ENCODE peak calls at places on chromosomes 4 and X, in ten cellular contexts. One of them, this sample, is unnamed.

GRCh38 chr4:139416073-139416673 is 37.7 kb upstream of the RAB33B start:
- DNase-seq in AG04450: peak
- DNase-seq in brain microvascular endothelial cell: peak
- DNase-seq in neuronal stem cell: no peak
- DNase-seq in GM23248: peak
- DNase-seq in iPS DF 6.9: peak
- DNase-seq in left ventricle myocardium inferior: no peak
- DNase-seq in dorsolateral prefrontal cortex: no peak
- DNase-seq in ovary: no peak
- DNase-seq in MG63: no peak
- DNase-seq in this sample: peak

GRCh38 chr4:81421346-81422218 is 50.1 kb downstream of the RASGEF1B start:
- DNase-seq in left ventricle myocardium inferior: no peak
- DNase-seq in brain microvascular endothelial cell: peak
- DNase-seq in iPS DF 6.9: no peak
- DNase-seq in AG04450: no peak
- DNase-seq in dorsolateral prefrontal cortex: no peak
- DNase-seq in neuronal stem cell: no peak
- DNase-seq in GM23248: peak
- DNase-seq in MG63: no peak
- DNase-seq in ovary: no peak
- DNase-seq in this sample: no peak

GRCh38 chr4:36128689-36129088 is 115.6 kb downstream of the ARAP2 start:
- DNase-seq in brain microvascular endothelial cell: no peak
- DNase-seq in GM23248: peak
- DNase-seq in dorsolateral prefrontal cortex: no peak
- DNase-seq in iPS DF 6.9: no peak
- DNase-seq in AG04450: no peak
- DNase-seq in ovary: no peak
- DNase-seq in left ventricle myocardium inferior: no peak
- DNase-seq in neuronal stem cell: no peak
- DNase-seq in MG63: no peak
- DNase-seq in this sample: no peak

GRCh38 chr4:151325320-151326246 is at the start of gene SH3D19:
- DNase-seq in ovary: peak
- DNase-seq in AG04450: no peak
- DNase-seq in left ventricle myocardium inferior: peak
- DNase-seq in neuronal stem cell: peak
- DNase-seq in MG63: peak
- DNase-seq in GM23248: peak
- DNase-seq in brain microvascular endothelial cell: peak
- DNase-seq in iPS DF 6.9: no peak
- DNase-seq in dorsolateral prefrontal cortex: peak
- DNase-seq in this sample: no peak

GRCh38 chrX:132594129-132594528 is 105.3 kb upstream of the MBNL3 start:
- DNase-seq in GM23248: peak
- DNase-seq in AG04450: no peak
- DNase-seq in neuronal stem cell: no peak
- DNase-seq in brain microvascular endothelial cell: no peak
- DNase-seq in iPS DF 6.9: no peak
- DNase-seq in left ventricle myocardium inferior: no peak
- DNase-seq in dorsolateral prefrontal cortex: no peak
- DNase-seq in MG63: no peak
- DNase-seq in ovary: no peak
- DNase-seq in this sample: no peak

GRCh38 chrX:2928583-2929434 is at the start of gene ARSD:
- DNase-seq in neuronal stem cell: peak
- DNase-seq in left ventricle myocardium inferior: peak
- DNase-seq in brain microvascular endothelial cell: peak
- DNase-seq in MG63: peak
- DNase-seq in ovary: peak
- DNase-seq in GM23248: peak
- DNase-seq in dorsolateral prefrontal cortex: peak
- DNase-seq in AG04450: peak
- DNase-seq in iPS DF 6.9: peak
- DNase-seq in this sample: peak

GRCh38 chr4:6199344-6199921 is 916 bp downstream of the JAKMIP1 start:
- DNase-seq in MG63: no peak
- DNase-seq in left ventricle myocardium inferior: no peak
- DNase-seq in GM23248: no peak
- DNase-seq in neuronal stem cell: no peak
- DNase-seq in AG04450: no peak
- DNase-seq in iPS DF 6.9: no peak
- DNase-seq in ovary: no peak
- DNase-seq in dorsolateral prefrontal cortex: no peak
- DNase-seq in brain microvascular endothelial cell: no peak
- DNase-seq in this sample: no peak

GRCh38 chrX:153776611-153777045 is 4.2 kb upstream of the SRPK3 start:
- DNase-seq in brain microvascular endothelial cell: no peak
- DNase-seq in GM23248: no peak
- DNase-seq in MG63: no peak
- DNase-seq in dorsolateral prefrontal cortex: no peak
- DNase-seq in neuronal stem cell: no peak
- DNase-seq in AG04450: no peak
- DNase-seq in iPS DF 6.9: no peak
- DNase-seq in left ventricle myocardium inferior: peak
- DNase-seq in ovary: no peak
- DNase-seq in this sample: no peak

GRCh38 chr4:37317104-37317643 is 72.6 kb downstream of the NWD2 start:
- DNase-seq in ovary: no peak
- DNase-seq in neuronal stem cell: no peak
- DNase-seq in AG04450: no peak
- DNase-seq in brain microvascular endothelial cell: no peak
- DNase-seq in left ventricle myocardium inferior: no peak
- DNase-seq in iPS DF 6.9: no peak
- DNase-seq in MG63: no peak
- DNase-seq in dorsolateral prefrontal cortex: no peak
- DNase-seq in GM23248: no peak
- DNase-seq in this sample: no peak

GRCh38 chr4:103853627-103854026 is 133.8 kb upstream of the TACR3 start:
- DNase-seq in AG04450: no peak
- DNase-seq in MG63: peak
- DNase-seq in GM23248: peak
- DNase-seq in iPS DF 6.9: no peak
- DNase-seq in neuronal stem cell: no peak
- DNase-seq in dorsolateral prefrontal cortex: no peak
- DNase-seq in left ventricle myocardium inferior: no peak
- DNase-seq in brain microvascular endothelial cell: no peak
- DNase-seq in ovary: no peak
- DNase-seq in this sample: no peak

GRCh38 chr4:119027815-119028214 is 107.8 kb upstream of the MYOZ2 start:
- DNase-seq in GM23248: no peak
- DNase-seq in ovary: no peak
- DNase-seq in MG63: no peak
- DNase-seq in iPS DF 6.9: no peak
- DNase-seq in brain microvascular endothelial cell: no peak
- DNase-seq in AG04450: no peak
- DNase-seq in neuronal stem cell: no peak
- DNase-seq in dorsolateral prefrontal cortex: no peak
- DNase-seq in left ventricle myocardium inferior: no peak
- DNase-seq in this sample: no peak
- H3K4me3 ChIP-seq in GM23248: no peak
- H3K4me3 ChIP-seq in ovary: peak
- H3K4me3 ChIP-seq in MG63: no peak
- H3K4me3 ChIP-seq in iPS DF 6.9: no peak
- H3K4me3 ChIP-seq in brain microvascular endothelial cell: no peak
- H3K4me3 ChIP-seq in AG04450: no peak
- H3K4me3 ChIP-seq in neuronal stem cell: no peak
- H3K4me3 ChIP-seq in dorsolateral prefrontal cortex: no peak
- H3K4me3 ChIP-seq in left ventricle myocardium inferior: peak
- H3K4me3 ChIP-seq in this sample: no peak

GRCh38 chr4:48490012-48490679 is at the start of gene ZAR1:
- DNase-seq in neuronal stem cell: no peak
- DNase-seq in brain microvascular endothelial cell: no peak
- DNase-seq in iPS DF 6.9: no peak
- DNase-seq in MG63: peak
- DNase-seq in AG04450: no peak
- DNase-seq in dorsolateral prefrontal cortex: no peak
- DNase-seq in ovary: no peak
- DNase-seq in GM23248: peak
- DNase-seq in left ventricle myocardium inferior: no peak
- DNase-seq in this sample: no peak
- H3K4me3 ChIP-seq in neuronal stem cell: peak
- H3K4me3 ChIP-seq in brain microvascular endothelial cell: peak
- H3K4me3 ChIP-seq in iPS DF 6.9: peak
- H3K4me3 ChIP-seq in MG63: peak
- H3K4me3 ChIP-seq in AG04450: peak
- H3K4me3 ChIP-seq in dorsolateral prefrontal cortex: peak
- H3K4me3 ChIP-seq in ovary: no peak
- H3K4me3 ChIP-seq in GM23248: peak
- H3K4me3 ChIP-seq in left ventricle myocardium inferior: peak
- H3K4me3 ChIP-seq in this sample: peak

GRCh38 chr4:70877539-70877938 is 24.6 kb upstream of the MOB1B start:
- DNase-seq in dorsolateral prefrontal cortex: no peak
- DNase-seq in AG04450: no peak
- DNase-seq in iPS DF 6.9: no peak
- DNase-seq in left ventricle myocardium inferior: no peak
- DNase-seq in GM23248: no peak
- DNase-seq in ovary: no peak
- DNase-seq in neuronal stem cell: no peak
- DNase-seq in brain microvascular endothelial cell: no peak
- DNase-seq in MG63: no peak
- DNase-seq in this sample: no peak

GRCh38 chr4:70868778-70869177 is 29.1 kb upstream of the GRSF1 start:
- DNase-seq in GM23248: no peak
- DNase-seq in iPS DF 6.9: peak
- DNase-seq in AG04450: no peak
- DNase-seq in dorsolateral prefrontal cortex: no peak
- DNase-seq in neuronal stem cell: no peak
- DNase-seq in left ventricle myocardium inferior: no peak
- DNase-seq in ovary: no peak
- DNase-seq in MG63: no peak
- DNase-seq in brain microvascular endothelial cell: no peak
- DNase-seq in this sample: no peak

GRCh38 chr4:70873216-70873615 is 29.0 kb upstream of the MOB1B start:
- DNase-seq in GM23248: no peak
- DNase-seq in MG63: no peak
- DNase-seq in AG04450: no peak
- DNase-seq in ovary: no peak
- DNase-seq in neuronal stem cell: no peak
- DNase-seq in left ventricle myocardium inferior: no peak
- DNase-seq in brain microvascular endothelial cell: no peak
- DNase-seq in iPS DF 6.9: no peak
- DNase-seq in dorsolateral prefrontal cortex: no peak
- DNase-seq in this sample: no peak

DNA sequence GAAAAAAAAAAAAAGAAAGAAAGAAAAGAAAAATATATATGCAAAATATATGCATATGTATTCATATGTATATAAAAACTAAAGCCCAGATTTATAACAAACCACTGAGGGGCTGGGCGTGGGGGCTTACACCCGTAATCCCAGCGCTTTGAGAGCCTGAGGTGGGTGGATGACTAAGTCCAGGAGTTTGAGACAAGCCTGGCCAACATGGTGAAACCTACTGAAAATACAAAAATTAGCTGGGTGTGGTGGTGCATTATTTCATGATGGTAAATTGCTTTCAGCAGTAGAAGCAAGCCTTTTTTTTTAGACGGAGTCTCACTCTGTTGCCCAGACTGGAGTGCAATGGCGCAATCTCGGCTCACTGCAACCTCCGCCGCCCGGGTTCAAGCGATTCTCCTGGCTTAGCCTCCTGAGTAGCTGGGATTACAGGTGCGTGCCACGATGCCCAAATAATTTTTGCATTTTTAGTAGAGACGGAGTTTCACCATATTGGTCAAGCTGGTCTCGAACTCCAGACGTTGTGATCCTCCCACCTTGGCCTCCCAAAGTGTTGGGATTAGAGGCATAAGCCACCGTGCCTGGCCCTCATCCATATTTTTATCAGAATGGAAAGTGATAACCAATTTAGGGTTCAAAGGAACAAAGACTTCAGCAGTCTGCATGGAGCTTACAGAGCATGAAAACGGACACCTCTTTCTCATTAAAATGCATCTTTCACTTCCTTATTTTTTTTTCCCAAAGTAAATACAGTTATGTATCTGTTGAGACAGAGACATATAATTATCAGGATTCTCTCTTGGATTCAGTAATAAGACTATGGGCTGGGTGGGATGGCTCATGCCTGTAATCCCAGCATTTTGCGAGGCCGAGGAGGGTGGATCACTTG is 27.7 kb upstream of the MOB1B start:
- DNase-seq in AG04450: no peak
- DNase-seq in brain microvascular endothelial cell: no peak
- DNase-seq in left ventricle myocardium inferior: no peak
- DNase-seq in GM23248: no peak
- DNase-seq in neuronal stem cell: no peak
- DNase-seq in MG63: no peak
- DNase-seq in ovary: no peak
- DNase-seq in dorsolateral prefrontal cortex: no peak
- DNase-seq in iPS DF 6.9: no peak
- DNase-seq in this sample: no peak
- H3K4me3 ChIP-seq in AG04450: no peak
- H3K4me3 ChIP-seq in brain microvascular endothelial cell: no peak
- H3K4me3 ChIP-seq in left ventricle myocardium inferior: no peak
- H3K4me3 ChIP-seq in GM23248: no peak
- H3K4me3 ChIP-seq in neuronal stem cell: no peak
- H3K4me3 ChIP-seq in MG63: no peak
- H3K4me3 ChIP-seq in ovary: no peak
- H3K4me3 ChIP-seq in dorsolateral prefrontal cortex: no peak
- H3K4me3 ChIP-seq in iPS DF 6.9: no peak
- H3K4me3 ChIP-seq in this sample: no peak

DNA sequence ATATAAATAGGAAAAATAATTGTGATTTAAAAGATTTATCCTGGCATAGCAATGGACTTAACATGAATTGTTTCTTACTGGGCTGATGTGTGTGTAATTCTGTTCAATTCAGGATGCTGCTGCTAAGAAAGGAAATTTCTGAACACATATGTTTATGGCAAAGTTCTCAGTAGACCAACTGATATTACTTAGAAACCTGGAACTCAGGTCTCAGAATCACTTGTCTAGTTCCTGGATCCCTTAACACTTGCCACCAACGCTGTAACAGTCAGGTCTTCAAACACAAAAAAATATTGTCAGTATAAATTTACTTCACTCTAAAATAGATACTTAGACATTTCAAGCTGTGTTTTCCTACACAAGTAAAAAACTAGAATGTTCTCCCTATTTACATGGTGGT is 5.5 kb downstream of the CASP3 start:
- DNase-seq in ovary: no peak
- DNase-seq in GM23248: no peak
- DNase-seq in dorsolateral prefrontal cortex: no peak
- DNase-seq in MG63: no peak
- DNase-seq in iPS DF 6.9: no peak
- DNase-seq in AG04450: no peak
- DNase-seq in left ventricle myocardium inferior: no peak
- DNase-seq in neuronal stem cell: no peak
- DNase-seq in brain microvascular endothelial cell: no peak
- DNase-seq in this sample: no peak
- H3K4me3 ChIP-seq in ovary: no peak
- H3K4me3 ChIP-seq in GM23248: no peak
- H3K4me3 ChIP-seq in dorsolateral prefrontal cortex: no peak
- H3K4me3 ChIP-seq in MG63: no peak
- H3K4me3 ChIP-seq in iPS DF 6.9: no peak
- H3K4me3 ChIP-seq in AG04450: no peak
- H3K4me3 ChIP-seq in left ventricle myocardium inferior: no peak
- H3K4me3 ChIP-seq in neuronal stem cell: no peak
- H3K4me3 ChIP-seq in brain microvascular endothelial cell: no peak
- H3K4me3 ChIP-seq in this sample: no peak

GRCh38 chrX:25019707-25020390 is 4.1 kb upstream of the ARX start:
- DNase-seq in AG04450: no peak
- DNase-seq in dorsolateral prefrontal cortex: no peak
- DNase-seq in neuronal stem cell: no peak
- DNase-seq in MG63: no peak
- DNase-seq in iPS DF 6.9: no peak
- DNase-seq in brain microvascular endothelial cell: no peak
- DNase-seq in left ventricle myocardium inferior: no peak
- DNase-seq in GM23248: no peak
- DNase-seq in ovary: no peak
- DNase-seq in this sample: no peak
- H3K4me3 ChIP-seq in AG04450: no peak
- H3K4me3 ChIP-seq in dorsolateral prefrontal cortex: no peak
- H3K4me3 ChIP-seq in neuronal stem cell: no peak
- H3K4me3 ChIP-seq in MG63: no peak
- H3K4me3 ChIP-seq in iPS DF 6.9: no peak
- H3K4me3 ChIP-seq in brain microvascular endothelial cell: no peak
- H3K4me3 ChIP-seq in left ventricle myocardium inferior: no peak
- H3K4me3 ChIP-seq in GM23248: no peak
- H3K4me3 ChIP-seq in ovary: peak
- H3K4me3 ChIP-seq in this sample: no peak